ENCODE peak calls at places on chromosomes 13 and 19, in ten cellular contexts. I is AG10803; S is activated T-helper 1 cell treated with Interleukin-2 at 50 U/mL for 16 hours; P is COR-L47; U is HAP-1; Z is pons; H is NCI-H774; A is cardiac fibroblast; E is effector CD4-positive, alpha-beta T cell; X is HEK293T. L is an unnamed sample.

GRCh38 chr19:51468545-51468920 is 9.8 kb upstream of the CEACAM18 start:
- DNase-seq in I (no peak), S (no peak), P (no peak), U (no peak), Z (no peak), H (no peak), A (no peak), E (no peak), X (no peak), L (no peak)

GRCh38 chr19:50718255-50719118 is 1.1 kb downstream of the SHANK1 start:
- DNase-seq in I (no peak), S (no peak), P (no peak), U (peak; percentile 48), Z (no peak), H (no peak), A (no peak), E (no peak), X (no peak), L (no peak)

GRCh38 chr19:38735257-38735686 is 9.0 kb downstream of the CAPN12 start:
- DNase-seq in I (no peak), S (no peak), P (no peak), U (peak; percentile 51), Z (no peak), H (peak; percentile 16), A (no peak), E (peak; percentile 44), X (peak; percentile 45), L (no peak)

GRCh38 chr19:16044746-16045145 is 31.5 kb upstream of the TPM4 start:
- DNase-seq in I (no peak), S (no peak), P (no peak), U (no peak), Z (no peak), H (no peak), A (no peak), E (no peak), X (no peak), L (no peak)

GRCh38 chr19:35555301-35556005 is 8.0 kb downstream of the ATP4A start:
- DNase-seq in I (peak; percentile 30), S (no peak), P (peak; percentile 25), U (peak; percentile 59), Z (no peak), H (peak; percentile 3), A (peak; percentile 26), E (no peak), X (peak; percentile 54), L (peak; percentile 45)

GRCh38 chr19:32405431-32406160 is at the start of gene DPY19L3:
- DNase-seq in I (peak; percentile 92), S (peak; percentile 80), P (peak; percentile 92), U (peak; percentile 95), Z (peak; percentile 91), H (peak; percentile 92), A (peak; percentile 96), E (peak; percentile 76), X (peak; percentile 96), L (peak; percentile 92)

GRCh38 chr13:82693607-82694006 is 1188.7 kb downstream of the SLITRK1 start:
- DNase-seq in I (no peak), S (no peak), P (no peak), U (no peak), Z (no peak), H (no peak), A (no peak), E (no peak), X (no peak), L (no peak)

GRCh38 chr13:38735655-38736440 is 49.0 kb downstream of the FREM2 start:
- DNase-seq in I (no peak), S (no peak), P (no peak), U (peak; percentile 33), Z (no peak), H (no peak), A (no peak), E (no peak), X (no peak), L (no peak)

GRCh38 chr19:15623711-15624318 is 8.8 kb downstream of the CYP4F8 start:
- DNase-seq in I (no peak), S (no peak), P (no peak), U (peak; percentile 50), Z (no peak), H (no peak), A (no peak), E (no peak), X (no peak), L (peak; percentile 36)

GRCh38 chr13:113930711-113931637 is 42.9 kb downstream of the C13orf46 start:
- DNase-seq in I (no peak), S (peak; percentile 41), P (no peak), U (no peak), Z (no peak), H (no peak), A (no peak), E (peak; percentile 38), X (no peak), L (no peak)